ENCODE peak calls at places on chromosomes 16 and 17, in five cellular contexts. H, V, K, X and W are unnamed samples.

GRCh38 chr17:49624896-49625295 is 49.2 kb downstream of the NXPH3 start:
- DNase-seq in X (peak; percentile 40), H (peak; percentile 21), V (peak; percentile 9), K (no peak), W (peak; percentile 55)

GRCh38 chr17:61400058-61400785 is 579 bp downstream of the TBX2 start:
- DNase-seq in X (peak; percentile 39), V (peak; percentile 71), K (peak; percentile 81), H (peak; percentile 63), W (peak; percentile 74)

GRCh38 chr17:28908640-28909098 is 5.8 kb upstream of the DHRS13 start:
- DNase-seq in V (peak; percentile 84), H (peak; percentile 74), X (peak; percentile 86), K (no peak), W (peak; percentile 84)

GRCh38 chr17:45147102-45147580 is 1.1 kb upstream of the HEXIM1 start:
- DNase-seq in K (no peak), H (no peak), X (no peak), V (peak; percentile 53), W (peak; percentile 84)

GRCh38 chr16:9092963-9093477 is 1.6 kb downstream of the HAPSTR1 start:
- DNase-seq in K (peak; percentile 55), X (peak; percentile 18), H (no peak), V (no peak), W (peak; percentile 31)

GRCh38 chr16:86800914-86801313 is 222.6 kb downstream of the FOXL1 start:
- DNase-seq in X (no peak), V (no peak), H (no peak), K (no peak), W (no peak)

GRCh38 chr16:57530104-57530522 is 6.3 kb downstream of the CCDC102A start:
- DNase-seq in H (peak; percentile 73), X (peak; percentile 52), V (peak; percentile 81), K (no peak), W (peak; percentile 80)

GRCh38 chr17:75795820-75796607 is 11.4 kb downstream of the UNK start:
- DNase-seq in V (no peak), X (no peak), H (no peak), K (no peak), W (no peak)

GRCh38 chr16:56936950-56937349 is 5.0 kb downstream of the HERPUD1 start:
- DNase-seq in V (no peak), H (no peak), X (no peak), K (no peak), W (no peak)

GRCh38 chr16:20857281-20857680 is 42.9 kb downstream of the DCUN1D3 start:
- DNase-seq in H (no peak), V (no peak), K (no peak), X (no peak), W (no peak)

GRCh38 chr17:81432873-81433451 is 37.7 kb downstream of the BAHCC1 start:
- DNase-seq in V (no peak), H (no peak), K (no peak), X (no peak), W (peak; percentile 71)

GRCh38 chr17:78359216-78359935 is 501 bp downstream of the SOCS3 start:
- DNase-seq in V (peak; percentile 66), X (peak; percentile 49), K (peak; percentile 50), H (peak; percentile 75), W (peak; percentile 76)

GRCh38 chr16:9594961-9595360 is 503.5 kb downstream of the HAPSTR1 start:
- DNase-seq in X (no peak), H (no peak), V (no peak), K (peak; percentile 86), W (no peak)

GRCh38 chr17:64969046-64969501 is 49.8 kb upstream of the LRRC37A3 start:
- DNase-seq in K (no peak), V (no peak), H (no peak), X (peak; percentile 78), W (no peak)

GRCh38 chr17:40542562-40543411 is 22.5 kb downstream of the CCR7 start:
- DNase-seq in V (peak; percentile 81), X (peak; percentile 99), K (no peak), H (peak; percentile 97), W (peak; percentile 86)

GRCh38 chr16:52500963-52501362 is 46.0 kb downstream of the TOX3 start:
- DNase-seq in V (no peak), K (no peak), H (no peak), X (no peak), W (no peak)

GRCh38 chr17:59754547-59754946 is 47.1 kb downstream of the VMP1 start:
- DNase-seq in K (peak; percentile 35), X (peak; percentile 96), V (peak; percentile 30), H (peak; percentile 53), W (peak; percentile 94)

GRCh38 chr17:15454328-15454727 is 13.1 kb downstream of the CDRT4 start:
- DNase-seq in K (no peak), V (no peak), H (no peak), X (no peak), W (no peak)

GRCh38 chr16:82091225-82091624 is 56.2 kb downstream of the HSD17B2 start:
- DNase-seq in X (peak; percentile 79), V (peak; percentile 44), K (no peak), H (peak; percentile 6), W (peak; percentile 46)

GRCh38 chr17:40560592-40561293 is 4.5 kb downstream of the CCR7 start:
- DNase-seq in V (no peak), K (peak; percentile 51), H (peak; percentile 29), X (peak; percentile 70), W (peak; percentile 68)

GRCh38 chr16:54431997-54432367 is 145.4 kb upstream of the IRX3 start:
- DNase-seq in V (no peak), K (no peak), X (no peak), H (no peak), W (no peak)

GRCh38 chr17:66343531-66344078 is 41.2 kb downstream of the PRKCA start:
- DNase-seq in H (no peak), K (no peak), V (no peak), X (no peak), W (no peak)

GRCh38 chr16:65342231-65342866 is 220.5 kb upstream of the CDH11 start:
- DNase-seq in K (no peak), V (no peak), X (no peak), H (no peak), W (no peak)

GRCh38 chr17:77644981-77645380 is 313.5 kb upstream of the TNRC6C start:
- DNase-seq in V (no peak), X (no peak), H (no peak), K (no peak), W (no peak)

GRCh38 chr16:65833171-65833871 is 533.2 kb upstream of the CDH5 start:
- DNase-seq in H (peak; percentile 16), K (peak; percentile 2), V (peak; percentile 13), X (peak; percentile 82), W (peak; percentile 24)

GRCh38 chr17:16477255-16477654 is 14.7 kb downstream of the LRRC75A start:
- DNase-seq in V (peak; percentile 88), K (peak; percentile 39), X (peak; percentile 90), H (peak; percentile 97), W (peak; percentile 90)

GRCh38 chr17:55347341-55347740 is 74.3 kb downstream of the MMD start:
- DNase-seq in X (no peak), V (no peak), K (no peak), H (no peak), W (no peak)

GRCh38 chr16:87733190-87733589 is 32.6 kb downstream of the KLHDC4 start:
- DNase-seq in X (no peak), K (no peak), H (no peak), V (no peak), W (no peak)

GRCh38 chr17:53122966-53123365 is 699.8 kb upstream of the KIF2B start:
- DNase-seq in X (no peak), K (no peak), H (no peak), V (no peak), W (no peak)

GRCh38 chr16:73172621-73173312 is 124.8 kb upstream of the ZFHX3 start:
- DNase-seq in K (peak; percentile 45), V (peak; percentile 76), X (peak; percentile 89), H (peak; percentile 74), W (peak; percentile 93)

GRCh38 chr17:27618417-27618816 is 12.6 kb upstream of the LGALS9 start:
- DNase-seq in V (no peak), H (no peak), K (no peak), X (no peak), W (no peak)

GRCh38 chr16:23729503-23730424 is 16.7 kb upstream of the ERN2 start:
- DNase-seq in X (peak; percentile 47), K (peak; percentile 44), H (no peak), V (peak; percentile 47), W (peak; percentile 36)

GRCh38 chr16:17921357-17921978 is 415.1 kb downstream of the NPIPA8 start:
- DNase-seq in X (peak; percentile 5), V (no peak), H (no peak), K (peak; percentile 32), W (peak; percentile 2)